ENCODE peak calls at places on chromosomes 13 and 19, in six cellular contexts. One of them, this sample, is unnamed.
A peak's percentile ranks its signal among the peaks of the same experiment; 100 is the strongest.

GRCh38 chr19:1181606-1182005 is 7.5 kb upstream of the SBNO2 start:
- DNase-seq in transverse colon: peak; percentile 68
- DNase-seq in uterus: no peak
- DNase-seq in fibroblast of mammary gland: no peak
- DNase-seq in choroid plexus epithelial cell: no peak
- DNase-seq in neural progenitor cell: no peak
- DNase-seq in this sample: no peak

GRCh38 chr13:99299545-99300341 is 7.5 kb downstream of the GPR183 start:
- DNase-seq in neural progenitor cell: no peak
- DNase-seq in choroid plexus epithelial cell: no peak
- DNase-seq in uterus: no peak
- DNase-seq in fibroblast of mammary gland: no peak
- DNase-seq in transverse colon: no peak
- DNase-seq in this sample: no peak

GRCh38 chr13:50396001-50396400 is 380.8 kb downstream of the KCNRG start:
- DNase-seq in transverse colon: no peak
- DNase-seq in neural progenitor cell: no peak
- DNase-seq in fibroblast of mammary gland: no peak
- DNase-seq in choroid plexus epithelial cell: no peak
- DNase-seq in uterus: no peak
- DNase-seq in this sample: no peak

GRCh38 chr13:100330662-100331061 is 241.8 kb downstream of the PCCA start:
- DNase-seq in choroid plexus epithelial cell: peak; percentile 64
- DNase-seq in neural progenitor cell: no peak
- DNase-seq in uterus: no peak
- DNase-seq in fibroblast of mammary gland: peak; percentile 26
- DNase-seq in transverse colon: no peak
- DNase-seq in this sample: no peak

GRCh38 chr13:101397742-101398141 is 18.6 kb downstream of the NALCN start:
- DNase-seq in uterus: no peak
- DNase-seq in transverse colon: no peak
- DNase-seq in choroid plexus epithelial cell: peak; percentile 55
- DNase-seq in neural progenitor cell: no peak
- DNase-seq in fibroblast of mammary gland: peak; percentile 91
- DNase-seq in this sample: no peak

GRCh38 chr19:50252111-50252886 is 48.9 kb downstream of the MYH14 start:
- DNase-seq in transverse colon: peak; percentile 26
- DNase-seq in choroid plexus epithelial cell: peak; percentile 13
- DNase-seq in fibroblast of mammary gland: peak; percentile 29
- DNase-seq in uterus: no peak
- DNase-seq in neural progenitor cell: peak; percentile 27
- DNase-seq in this sample: no peak

GRCh38 chr13:44181938-44182337 is 191.7 kb upstream of the SERP2 start:
- DNase-seq in neural progenitor cell: no peak
- DNase-seq in uterus: no peak
- DNase-seq in transverse colon: no peak
- DNase-seq in choroid plexus epithelial cell: peak; percentile 36
- DNase-seq in fibroblast of mammary gland: no peak
- DNase-seq in this sample: no peak

GRCh38 chr19:56838930-56839664 is 1.4 kb downstream of the PEG3 start:
- DNase-seq in uterus: peak; percentile 95
- DNase-seq in transverse colon: peak; percentile 84
- DNase-seq in choroid plexus epithelial cell: peak; percentile 75
- DNase-seq in neural progenitor cell: no peak
- DNase-seq in fibroblast of mammary gland: peak; percentile 89
- DNase-seq in this sample: no peak

GRCh38 chr19:43526884-43527859 is at the start of gene ETHE1:
- DNase-seq in transverse colon: peak; percentile 92
- DNase-seq in uterus: peak; percentile 83
- DNase-seq in neural progenitor cell: peak; percentile 92
- DNase-seq in choroid plexus epithelial cell: peak; percentile 32
- DNase-seq in fibroblast of mammary gland: peak; percentile 31
- DNase-seq in this sample: no peak

GRCh38 chr19:18674616-18675015 is 8.9 kb upstream of the CRTC1 start:
- DNase-seq in neural progenitor cell: no peak
- DNase-seq in choroid plexus epithelial cell: no peak
- DNase-seq in uterus: no peak
- DNase-seq in transverse colon: peak; percentile 22
- DNase-seq in fibroblast of mammary gland: peak; percentile 33
- DNase-seq in this sample: no peak

GRCh38 chr13:45341799-45342584 is 1.0 kb upstream of the TPT1 start:
- DNase-seq in fibroblast of mammary gland: peak; percentile 83
- DNase-seq in uterus: peak; percentile 47
- DNase-seq in transverse colon: peak; percentile 63
- DNase-seq in choroid plexus epithelial cell: peak; percentile 52
- DNase-seq in neural progenitor cell: no peak
- DNase-seq in this sample: no peak

GRCh38 chr19:50290775-50291174 is 38.4 kb downstream of the KCNC3 start:
- DNase-seq in transverse colon: no peak
- DNase-seq in fibroblast of mammary gland: no peak
- DNase-seq in neural progenitor cell: no peak
- DNase-seq in choroid plexus epithelial cell: no peak
- DNase-seq in uterus: no peak
- DNase-seq in this sample: no peak

GRCh38 chr19:44635581-44636438 is 7.9 kb upstream of the PVR start:
- DNase-seq in choroid plexus epithelial cell: peak; percentile 53
- DNase-seq in uterus: no peak
- DNase-seq in transverse colon: no peak
- DNase-seq in fibroblast of mammary gland: peak; percentile 33
- DNase-seq in neural progenitor cell: no peak
- DNase-seq in this sample: no peak

GRCh38 chr19:15161028-15161984 is 39.5 kb downstream of the NOTCH3 start:
- DNase-seq in neural progenitor cell: no peak
- DNase-seq in transverse colon: no peak
- DNase-seq in choroid plexus epithelial cell: peak; percentile 47
- DNase-seq in fibroblast of mammary gland: peak; percentile 25
- DNase-seq in uterus: no peak
- DNase-seq in this sample: no peak

GRCh38 chr13:105627270-105627669 is 908.2 kb downstream of the EFNB2 start:
- DNase-seq in fibroblast of mammary gland: no peak
- DNase-seq in neural progenitor cell: no peak
- DNase-seq in transverse colon: no peak
- DNase-seq in choroid plexus epithelial cell: peak; percentile 17
- DNase-seq in uterus: no peak
- DNase-seq in this sample: no peak

GRCh38 chr13:98981596-98982195 is 3.8 kb upstream of the DOCK9 start:
- DNase-seq in choroid plexus epithelial cell: no peak
- DNase-seq in fibroblast of mammary gland: peak; percentile 22
- DNase-seq in uterus: no peak
- DNase-seq in transverse colon: no peak
- DNase-seq in neural progenitor cell: no peak
- DNase-seq in this sample: no peak

GRCh38 chr13:80361883-80362327 is 21.0 kb upstream of the SPRY2 start:
- DNase-seq in uterus: no peak
- DNase-seq in neural progenitor cell: peak; percentile 83
- DNase-seq in transverse colon: no peak
- DNase-seq in fibroblast of mammary gland: no peak
- DNase-seq in choroid plexus epithelial cell: no peak
- DNase-seq in this sample: no peak

GRCh38 chr13:49935171-49936084 is 712 bp downstream of the SPRYD7 start:
- DNase-seq in uterus: no peak
- DNase-seq in choroid plexus epithelial cell: peak; percentile 62
- DNase-seq in fibroblast of mammary gland: peak; percentile 67
- DNase-seq in transverse colon: peak; percentile 38
- DNase-seq in neural progenitor cell: peak; percentile 69
- DNase-seq in this sample: no peak

GRCh38 chr13:113828282-113828825 is 35.5 kb downstream of the GAS6 start:
- DNase-seq in neural progenitor cell: no peak
- DNase-seq in choroid plexus epithelial cell: no peak
- DNase-seq in transverse colon: no peak
- DNase-seq in uterus: no peak
- DNase-seq in fibroblast of mammary gland: no peak
- DNase-seq in this sample: no peak

GRCh38 chr13:102317593-102317992 is 84.3 kb downstream of the FGF14 start:
- DNase-seq in neural progenitor cell: no peak
- DNase-seq in fibroblast of mammary gland: peak; percentile 90
- DNase-seq in transverse colon: peak; percentile 47
- DNase-seq in choroid plexus epithelial cell: peak; percentile 63
- DNase-seq in uterus: peak; percentile 94
- DNase-seq in this sample: no peak

GRCh38 chr19:29858621-29859020 is 46.8 kb downstream of the CCNE1 start:
- DNase-seq in uterus: no peak
- DNase-seq in neural progenitor cell: no peak
- DNase-seq in transverse colon: no peak
- DNase-seq in fibroblast of mammary gland: no peak
- DNase-seq in choroid plexus epithelial cell: no peak
- DNase-seq in this sample: no peak

GRCh38 chr19:29860492-29860891 is 48.7 kb downstream of the CCNE1 start:
- DNase-seq in choroid plexus epithelial cell: no peak
- DNase-seq in uterus: no peak
- DNase-seq in fibroblast of mammary gland: no peak
- DNase-seq in transverse colon: no peak
- DNase-seq in neural progenitor cell: peak; percentile 35
- DNase-seq in this sample: no peak

GRCh38 chr19:29855771-29856510 is 44.1 kb downstream of the CCNE1 start:
- DNase-seq in choroid plexus epithelial cell: no peak
- DNase-seq in transverse colon: no peak
- DNase-seq in uterus: no peak
- DNase-seq in neural progenitor cell: no peak
- DNase-seq in fibroblast of mammary gland: no peak
- DNase-seq in this sample: no peak

GRCh38 chr19:29855087-29855486 is 43.3 kb downstream of the CCNE1 start:
- DNase-seq in choroid plexus epithelial cell: no peak
- DNase-seq in transverse colon: no peak
- DNase-seq in uterus: no peak
- DNase-seq in fibroblast of mammary gland: no peak
- DNase-seq in neural progenitor cell: no peak
- DNase-seq in this sample: no peak

DNA sequence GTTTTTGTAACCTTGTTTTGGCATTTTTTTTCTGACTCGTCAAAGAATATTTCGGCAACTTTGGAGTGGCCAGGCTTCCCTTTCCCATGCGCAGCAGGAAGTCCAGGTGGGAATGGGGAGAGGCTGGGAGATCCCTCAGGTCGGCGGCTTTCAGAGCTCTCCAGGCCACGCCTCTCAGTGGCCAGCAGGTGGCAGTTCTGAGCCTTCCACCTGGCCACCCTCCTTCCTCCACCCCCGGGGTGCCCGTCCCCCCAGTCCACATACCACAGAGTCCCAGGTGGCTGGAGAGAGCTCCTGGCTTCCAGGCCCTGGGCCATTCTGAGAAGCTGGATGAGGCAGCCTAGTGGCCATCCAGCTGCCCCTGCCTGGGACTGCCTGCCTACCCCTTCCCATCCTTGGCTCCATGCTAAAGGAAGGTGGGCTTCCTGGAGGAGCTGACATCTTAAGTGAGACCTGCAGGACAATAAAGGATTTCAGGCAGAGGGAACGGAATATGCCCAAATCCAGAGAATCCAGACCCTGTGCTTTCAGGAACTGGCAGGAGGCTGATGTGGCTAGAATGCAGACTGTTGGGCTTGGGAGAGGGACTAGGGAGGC is 46.3 kb downstream of the CCNE1 start:
- DNase-seq in transverse colon: peak; percentile 34
- DNase-seq in neural progenitor cell: peak; percentile 74
- DNase-seq in uterus: no peak
- DNase-seq in choroid plexus epithelial cell: no peak
- DNase-seq in fibroblast of mammary gland: no peak
- DNase-seq in this sample: no peak
- TF ChIP-seq CTCF in transverse colon: peak; percentile 55
- TF ChIP-seq CTCF in neural progenitor cell: peak; percentile 70
- TF ChIP-seq CTCF in uterus: no peak
- TF ChIP-seq CTCF in choroid plexus epithelial cell: peak; percentile 60
- TF ChIP-seq CTCF in fibroblast of mammary gland: peak; percentile 35
- TF ChIP-seq CTCF in this sample: peak; percentile 84

GRCh38 chr13:111186305-111186930 is 71.3 kb downstream of the ARHGEF7 start:
- DNase-seq in choroid plexus epithelial cell: no peak
- DNase-seq in transverse colon: no peak
- DNase-seq in fibroblast of mammary gland: no peak
- DNase-seq in uterus: no peak
- DNase-seq in neural progenitor cell: no peak
- DNase-seq in this sample: no peak

GRCh38 chr13:111181977-111182376 is 66.9 kb downstream of the ARHGEF7 start:
- DNase-seq in fibroblast of mammary gland: no peak
- DNase-seq in choroid plexus epithelial cell: no peak
- DNase-seq in uterus: no peak
- DNase-seq in neural progenitor cell: no peak
- DNase-seq in transverse colon: no peak
- DNase-seq in this sample: no peak

GRCh38 chr13:111183087-111183645 is 68.1 kb downstream of the ARHGEF7 start:
- DNase-seq in uterus: no peak
- DNase-seq in choroid plexus epithelial cell: no peak
- DNase-seq in transverse colon: no peak
- DNase-seq in neural progenitor cell: no peak
- DNase-seq in fibroblast of mammary gland: no peak
- DNase-seq in this sample: no peak

GRCh38 chr13:111184685-111185401 is 69.7 kb downstream of the ARHGEF7 start:
- DNase-seq in transverse colon: peak; percentile 36
- DNase-seq in fibroblast of mammary gland: peak; percentile 32
- DNase-seq in choroid plexus epithelial cell: peak; percentile 52
- DNase-seq in neural progenitor cell: no peak
- DNase-seq in uterus: no peak
- DNase-seq in this sample: peak; percentile 90

GRCh38 chr13:111183959-111184684 is 69.0 kb downstream of the ARHGEF7 start:
- DNase-seq in transverse colon: no peak
- DNase-seq in fibroblast of mammary gland: no peak
- DNase-seq in choroid plexus epithelial cell: no peak
- DNase-seq in neural progenitor cell: no peak
- DNase-seq in uterus: no peak
- DNase-seq in this sample: no peak
- H3K4me3 ChIP-seq in transverse colon: no peak overlapping the region
- H3K4me3 ChIP-seq in fibroblast of mammary gland: no peak overlapping the region
- H3K4me3 ChIP-seq in choroid plexus epithelial cell: no peak overlapping the region
- H3K4me3 ChIP-seq in neural progenitor cell: no peak overlapping the region
- H3K4me3 ChIP-seq in uterus: no peak overlapping the region
- H3K4me3 ChIP-seq in this sample: peak overlapping the region; percentile 41

GRCh38 chr13:94568443-94568842 is 27.5 kb downstream of the TGDS start:
- DNase-seq in uterus: no peak
- DNase-seq in fibroblast of mammary gland: no peak
- DNase-seq in neural progenitor cell: no peak
- DNase-seq in choroid plexus epithelial cell: no peak
- DNase-seq in transverse colon: no peak
- DNase-seq in this sample: no peak
- TF ChIP-seq CTCF in uterus: no peak
- TF ChIP-seq CTCF in fibroblast of mammary gland: no peak
- TF ChIP-seq CTCF in neural progenitor cell: no peak
- TF ChIP-seq CTCF in choroid plexus epithelial cell: no peak
- TF ChIP-seq CTCF in transverse colon: no peak
- TF ChIP-seq CTCF in this sample: no peak

GRCh38 chr13:29954082-29955043 is 103.9 kb upstream of the UBL3 start:
- DNase-seq in transverse colon: no peak
- DNase-seq in fibroblast of mammary gland: no peak
- DNase-seq in neural progenitor cell: no peak
- DNase-seq in uterus: no peak
- DNase-seq in choroid plexus epithelial cell: no peak
- DNase-seq in this sample: no peak
- H3K4me3 ChIP-seq in transverse colon: no peak overlapping the region
- H3K4me3 ChIP-seq in fibroblast of mammary gland: no peak overlapping the region
- H3K4me3 ChIP-seq in neural progenitor cell: no peak overlapping the region
- H3K4me3 ChIP-seq in uterus: no peak overlapping the region
- H3K4me3 ChIP-seq in choroid plexus epithelial cell: no peak overlapping the region
- H3K4me3 ChIP-seq in this sample: no peak overlapping the region

GRCh38 chr13:33069365-33069764 is 53.1 kb downstream of the KL start:
- DNase-seq in fibroblast of mammary gland: peak; percentile 42
- DNase-seq in choroid plexus epithelial cell: peak; percentile 48
- DNase-seq in neural progenitor cell: no peak
- DNase-seq in uterus: no peak
- DNase-seq in transverse colon: no peak
- DNase-seq in this sample: no peak
- TF ChIP-seq CTCF in fibroblast of mammary gland: peak; percentile 43
- TF ChIP-seq CTCF in choroid plexus epithelial cell: peak; percentile 44
- TF ChIP-seq CTCF in neural progenitor cell: peak; percentile 49
- TF ChIP-seq CTCF in uterus: no peak
- TF ChIP-seq CTCF in transverse colon: no peak
- TF ChIP-seq CTCF in this sample: peak; percentile 32

This sample was measured in GM12864.